ENCODE peak calls at places on chromosome 10, in six cellular contexts. N, V, C, Z, R and E are unnamed samples.

GRCh38 chr10:72080042-72081035 is 8.0 kb downstream of the SPOCK2 start:
- DNase-seq in N (peak), V (no peak), C (no peak), Z (no peak), R (no peak), E (no peak)

GRCh38 chr10:48526846-48527505 is 77.9 kb downstream of the ARHGAP22 start:
- DNase-seq in N (no peak), V (no peak), C (peak), Z (no peak), R (no peak), E (no peak)

GRCh38 chr10:130078120-130078519 is 32.5 kb downstream of the C10orf143 start:
- DNase-seq in N (no peak), V (no peak), C (no peak), Z (no peak), R (no peak), E (no peak)

GRCh38 chr10:101749033-101749432 is 26.9 kb downstream of the FGF8 start:
- DNase-seq in N (peak), V (no peak), C (no peak), Z (peak), R (peak), E (no peak)

GRCh38 chr10:4569132-4569531 is 256.9 kb upstream of the AKR1E2 start:
- DNase-seq in N (no peak), V (no peak), C (no peak), Z (no peak), R (no peak), E (no peak)

GRCh38 chr10:59366310-59366709 is 4.0 kb upstream of the FAM13C start:
- DNase-seq in N (no peak), V (no peak), C (no peak), Z (no peak), R (no peak), E (no peak)

GRCh38 chr10:123804716-123805115 is 86.9 kb downstream of the CPXM2 start:
- DNase-seq in N (no peak), V (no peak), C (no peak), Z (no peak), R (no peak), E (no peak)

GRCh38 chr10:13650961-13651360 is 64.2 kb downstream of the PRPF18 start:
- DNase-seq in N (no peak), V (peak), C (no peak), Z (no peak), R (no peak), E (no peak)

GRCh38 chr10:25522946-25523608 is 348.3 kb downstream of the GPR158 start:
- DNase-seq in N (peak), V (peak), C (no peak), Z (no peak), R (no peak), E (no peak)

GRCh38 chr10:21530168-21530567 is 3.9 kb upstream of the MLLT10 start:
- DNase-seq in N (no peak), V (no peak), C (no peak), Z (no peak), R (no peak), E (no peak)

GRCh38 chr10:69847883-69848282 is 46.2 kb downstream of the COL13A1 start:
- DNase-seq in N (no peak), V (no peak), C (peak), Z (no peak), R (no peak), E (no peak)

GRCh38 chr10:53786236-53786635 is 1013.7 kb upstream of the MBL2 start:
- DNase-seq in N (peak), V (no peak), C (no peak), Z (no peak), R (no peak), E (no peak)

GRCh38 chr10:59976909-59977308 is 70.6 kb upstream of the CCDC6 start:
- DNase-seq in N (no peak), V (no peak), C (no peak), Z (no peak), R (no peak), E (no peak)

GRCh38 chr10:81838950-81839349 is 36.0 kb upstream of the NRG3 start:
- DNase-seq in N (no peak), V (peak), C (no peak), Z (no peak), R (no peak), E (no peak)

GRCh38 chr10:132319853-132320669 is 11.9 kb upstream of the LRRC27 start:
- DNase-seq in N (peak), V (no peak), C (peak), Z (peak), R (no peak), E (peak)

GRCh38 chr10:48340734-48341133 is 34.3 kb downstream of the MAPK8 start:
- DNase-seq in N (no peak), V (no peak), C (no peak), Z (no peak), R (no peak), E (no peak)

GRCh38 chr10:119516381-119517234 is 25.9 kb downstream of the RGS10 start:
- DNase-seq in N (no peak), V (no peak), C (no peak), Z (peak), R (no peak), E (peak)

GRCh38 chr10:27445070-27445469 is 59.0 kb upstream of the RAB18 start:
- DNase-seq in N (no peak), V (no peak), C (no peak), Z (no peak), R (no peak), E (no peak)

GRCh38 chr10:10133271-10133670 is 884.4 kb upstream of the CELF2 start:
- DNase-seq in N (no peak), V (no peak), C (no peak), Z (no peak), R (no peak), E (no peak)

GRCh38 chr10:10131984-10132383 is 885.7 kb upstream of the CELF2 start:
- DNase-seq in N (no peak), V (no peak), C (no peak), Z (no peak), R (no peak), E (no peak)

GRCh38 chr10:10126231-10126630 is 891.4 kb upstream of the CELF2 start:
- DNase-seq in N (no peak), V (no peak), C (no peak), Z (no peak), R (no peak), E (no peak)

DNA sequence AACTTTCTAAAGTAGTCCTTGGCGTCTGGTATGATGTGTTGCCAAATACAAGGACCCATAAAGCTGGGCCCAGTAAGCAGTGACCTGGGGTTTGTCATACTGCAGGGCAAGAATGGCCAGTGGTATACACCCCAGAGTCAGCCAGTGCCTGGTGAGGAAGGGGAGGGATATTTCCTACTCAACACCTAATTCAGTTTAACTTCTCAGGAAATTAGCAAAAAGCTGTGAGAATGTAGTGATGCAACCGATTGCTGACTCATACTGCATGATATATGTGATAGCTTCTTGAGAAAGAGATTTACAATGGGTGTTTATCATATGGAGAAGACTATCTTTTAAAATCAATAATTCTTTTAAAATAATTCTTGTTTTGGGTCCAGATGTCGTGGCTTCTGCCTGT is 889.3 kb upstream of the CELF2 start:
- DNase-seq in N (no peak), V (no peak), C (no peak), Z (no peak), R (no peak), E (no peak)
- TF ChIP-seq RAD21 in N (no peak), V (no peak), C (no peak), Z (no peak), R (no peak), E (no peak)

GRCh38 chr10:98534046-98534445 is 87.3 kb upstream of the HPS1 start:
- DNase-seq in N (no peak), V (no peak), C (no peak), Z (no peak), R (no peak), E (no peak)

GRCh38 chr10:98539578-98539977 is 92.8 kb upstream of the HPS1 start:
- DNase-seq in N (no peak), V (no peak), C (no peak), Z (no peak), R (no peak), E (no peak)

DNA sequence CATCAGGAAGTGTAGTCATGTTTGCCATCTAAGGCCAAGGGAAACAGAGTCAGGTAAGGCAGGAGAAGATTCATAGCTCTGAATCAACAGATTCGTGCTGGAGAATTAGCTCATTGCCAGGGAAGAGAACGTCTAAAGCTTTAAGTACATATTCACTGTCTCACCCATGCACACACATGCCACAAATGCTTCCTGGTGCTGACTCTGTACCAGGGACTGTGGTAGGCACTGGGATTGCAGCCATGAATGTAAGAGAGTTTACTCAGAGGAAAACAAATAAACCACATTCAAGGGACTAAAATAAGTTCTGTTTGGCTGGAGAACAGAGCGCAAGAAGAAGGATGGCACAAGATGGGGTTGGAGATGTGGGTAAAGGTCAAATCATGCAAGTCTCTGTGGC is 89.8 kb upstream of the HPS1 start:
- DNase-seq in N (peak), V (no peak), C (peak), Z (no peak), R (no peak), E (no peak)
- TF ChIP-seq RAD21 in N (no peak), V (no peak), C (no peak), Z (no peak), R (no peak), E (no peak)

DNA sequence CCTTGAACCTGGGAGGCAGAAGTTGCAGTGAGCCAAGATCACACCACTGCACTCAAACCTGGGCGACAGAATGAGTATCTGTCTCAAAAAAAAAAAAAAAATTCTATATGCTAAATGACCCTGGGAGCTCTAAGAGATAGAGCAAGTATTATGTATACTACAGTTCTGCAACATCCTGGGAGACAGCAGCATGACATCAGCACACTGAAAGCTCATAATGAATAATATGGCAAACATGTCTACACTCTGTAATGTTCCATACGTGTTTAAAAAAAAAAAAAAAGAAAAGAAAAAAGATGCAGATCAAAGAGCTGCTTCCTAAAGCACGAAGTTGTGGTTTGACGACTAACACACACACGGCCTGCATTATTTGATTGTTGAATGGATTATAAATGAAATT is 72.5 kb downstream of the CUL2 start:
- DNase-seq in N (no peak), V (no peak), C (no peak), Z (no peak), R (no peak), E (no peak)
- TF ChIP-seq RAD21 in N (no peak), V (no peak), C (no peak), Z (no peak), R (no peak), E (no peak)

GRCh38 chr10:77737608-77738007 is 100.0 kb upstream of the KCNMA1 start:
- DNase-seq in N (peak), V (no peak), C (peak), Z (no peak), R (peak), E (no peak)
- TF ChIP-seq RAD21 in N (no peak), V (no peak), C (no peak), Z (no peak), R (no peak), E (no peak)

DNA sequence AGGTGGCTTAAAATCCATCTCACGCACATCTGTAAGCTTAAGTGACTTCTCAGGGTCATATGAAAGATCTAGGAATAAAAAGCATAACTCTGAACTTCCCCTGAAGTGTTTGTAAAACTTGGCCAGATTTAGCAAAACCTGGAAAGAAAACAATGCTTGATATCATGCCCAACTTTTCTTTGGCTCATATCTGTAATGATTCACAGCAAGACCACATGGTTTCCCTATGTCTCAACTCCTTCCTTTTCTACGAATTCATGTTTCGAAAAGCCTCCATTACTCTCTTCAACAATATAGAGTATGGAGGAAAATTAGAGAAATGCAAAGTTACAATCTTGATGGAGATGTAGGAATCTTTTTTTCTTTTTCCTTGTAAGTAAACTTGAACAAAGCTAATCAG is 20.0 kb upstream of the CABCOCO1 start:
- DNase-seq in N (no peak), V (no peak), C (peak), Z (no peak), R (no peak), E (no peak)
- TF ChIP-seq RAD21 in N (no peak), V (no peak), C (no peak), Z (no peak), R (no peak), E (no peak)

GRCh38 chr10:83988435-83988834 is 150.9 kb upstream of the GHITM start:
- DNase-seq in N (no peak), V (no peak), C (no peak), Z (no peak), R (no peak), E (peak)
- TF ChIP-seq RAD21 in N (no peak), V (no peak), C (no peak), Z (no peak), R (no peak), E (no peak)

GRCh38 chr10:79285315-79286185 is 61.7 kb upstream of the PPIF start:
- DNase-seq in N (no peak), V (no peak), C (no peak), Z (no peak), R (no peak), E (peak)
- TF ChIP-seq RAD21 in N (no peak), V (no peak), C (no peak), Z (no peak), R (no peak), E (no peak)

GRCh38 chr10:55786461-55786860 is 574.6 kb downstream of the ZWINT start:
- DNase-seq in N (no peak), V (no peak), C (no peak), Z (no peak), R (no peak), E (no peak)
- TF ChIP-seq RAD21 in N (no peak), V (no peak), C (no peak), Z (no peak), R (no peak), E (no peak)

GRCh38 chr10:98257198-98257597 is 10.8 kb downstream of the LOXL4 start:
- DNase-seq in N (no peak), V (no peak), C (no peak), Z (no peak), R (no peak), E (no peak)
- TF ChIP-seq RAD21 in N (no peak), V (no peak), C (no peak), Z (no peak), R (no peak), E (no peak)

GRCh38 chr10:58266003-58266825 is 1.5 kb downstream of the IPMK start:
- DNase-seq in N (peak), V (peak), C (peak), Z (peak), R (no peak), E (no peak)
- TF ChIP-seq RAD21 in N (no peak), V (no peak), C (no peak), Z (no peak), R (no peak), E (no peak)